ENCODE peak calls at places on chromosomes 16 and 17, in eight cellular contexts. X is NCI-H1930; T is prostate gland; B is T-cell; G is hepatocyte; Q is RWPE1; O is activated CD8-positive, alpha-beta memory T cell treated with anti-CD3 and anti-CD28 coated beads for 4 hours; E is iris pigment epithelial cell. D is an unnamed sample.

GRCh38 chr17:36591434-36592315 is at the start of gene DHRS11:
- DNase-seq in X (peak; percentile 88), G (peak; percentile 92), E (peak; percentile 68), B (peak; percentile 56), Q (peak; percentile 92), T (peak; percentile 68), O (peak; percentile 40), D (peak; percentile 89)

GRCh38 chr17:57256708-57257112 is 387 bp downstream of the MSI2 start:
- DNase-seq in G (peak; percentile 62), Q (peak; percentile 26), O (peak; percentile 25), T (peak; percentile 31), B (peak; percentile 37), E (peak; percentile 25), X (no peak), D (peak; percentile 33)

GRCh38 chr17:28701987-28702751 is 9.5 kb downstream of the PROCA1 start:
- DNase-seq in G (no peak), Q (no peak), T (no peak), B (no peak), X (no peak), O (no peak), E (no peak), D (no peak)

GRCh38 chr16:28845173-28846079 is 722 bp downstream of the TUFM start:
- DNase-seq in Q (no peak), E (peak; percentile 52), B (no peak), G (peak; percentile 69), X (no peak), O (no peak), T (no peak), D (peak; percentile 66)

GRCh38 chr17:55417411-55418268 is 4.0 kb downstream of the MMD start:
- DNase-seq in G (no peak), B (no peak), E (no peak), X (no peak), O (no peak), T (no peak), Q (no peak), D (no peak)

GRCh38 chr16:27311897-27312303 is 1.9 kb upstream of the IL4R start:
- DNase-seq in Q (no peak), X (no peak), G (no peak), T (no peak), E (no peak), O (no peak), B (no peak), D (no peak)

GRCh38 chr17:39001703-39002637 is 34.8 kb upstream of the FBXO47 start:
- DNase-seq in B (no peak), E (peak; percentile 62), O (no peak), X (no peak), T (no peak), G (no peak), Q (peak; percentile 57), D (peak; percentile 54)

GRCh38 chr17:73593249-73593965 is 50.8 kb downstream of the SDK2 start:
- DNase-seq in T (no peak), B (no peak), X (no peak), Q (no peak), E (no peak), G (no peak), O (no peak), D (no peak)

GRCh38 chr17:43588121-43588520 is 42.0 kb upstream of the ETV4 start:
- DNase-seq in B (no peak), Q (no peak), X (no peak), G (no peak), O (no peak), E (no peak), T (no peak), D (no peak)

GRCh38 chr17:11986939-11987329 is 10.3 kb downstream of the ZNF18 start:
- DNase-seq in X (peak; percentile 16), T (no peak), Q (peak; percentile 41), E (peak; percentile 57), O (no peak), G (peak; percentile 51), B (no peak), D (peak; percentile 56)

GRCh38 chr17:50633683-50634082 is 998 bp upstream of the ABCC3 start:
- DNase-seq in B (no peak), G (no peak), T (no peak), Q (no peak), E (no peak), O (no peak), X (no peak), D (peak; percentile 2)